ENCODE peak calls at places on chromosomes 7 and 10, in six cellular contexts. K, M, D, R, B and E are unnamed samples.

GRCh38 chr10:5873515-5873995 is 16.1 kb downstream of the ANKRD16 start:
- DNase-seq in K (peak), M (peak), D (peak), R (peak), B (peak), E (peak)

GRCh38 chr10:76298329-76298728 is 866.9 kb downstream of the LRMDA start:
- DNase-seq in K (no peak), M (no peak), D (no peak), R (no peak), B (no peak), E (no peak)

GRCh38 chr7:157994319-157994718 is 593.3 kb downstream of the PTPRN2 start:
- DNase-seq in K (no peak), M (no peak), D (no peak), R (no peak), B (no peak), E (no peak)

GRCh38 chr7:92765725-92766124 is 70.6 kb downstream of the CDK6 start:
- DNase-seq in K (no peak), M (peak), D (no peak), R (no peak), B (no peak), E (peak)

GRCh38 chr10:70805619-70806215 is 10.0 kb upstream of the SGPL1 start:
- DNase-seq in K (no peak), M (no peak), D (no peak), R (no peak), B (no peak), E (no peak)

GRCh38 chr10:6036861-6037321 is 25.3 kb downstream of the IL2RA start:
- DNase-seq in K (no peak), M (no peak), D (no peak), R (no peak), B (peak), E (no peak)

GRCh38 chr10:78780551-78780961 is 288.2 kb upstream of the ZMIZ1 start:
- DNase-seq in K (no peak), M (no peak), D (peak), R (no peak), B (no peak), E (no peak)

GRCh38 chr10:114779803-114780609 is 41.6 kb upstream of the FHIP2A start:
- DNase-seq in K (no peak), M (peak), D (no peak), R (no peak), B (no peak), E (no peak)

GRCh38 chr7:130719550-130719949 is 14.5 kb downstream of the KLF14 start:
- DNase-seq in K (no peak), M (no peak), D (no peak), R (no peak), B (no peak), E (no peak)

GRCh38 chr10:29714096-29714874 is 79.5 kb upstream of the SVIL start:
- DNase-seq in K (no peak), M (peak), D (peak), R (no peak), B (no peak), E (no peak)

GRCh38 chr7:142790565-142790964 is 19.8 kb downstream of the PRSS2 start:
- DNase-seq in K (no peak), M (no peak), D (no peak), R (no peak), B (no peak), E (no peak)

GRCh38 chr10:22573820-22574569 is 140.4 kb downstream of the PIP4K2A start:
- DNase-seq in K (peak), M (peak), D (no peak), R (no peak), B (peak), E (peak)

GRCh38 chr10:132224343-132225072 is 37.8 kb downstream of the DPYSL4 start:
- DNase-seq in K (no peak), M (no peak), D (no peak), R (no peak), B (no peak), E (no peak)

GRCh38 chr10:119896061-119896655 is 3.6 kb downstream of the SEC23IP start:
- DNase-seq in K (no peak), M (peak), D (no peak), R (no peak), B (no peak), E (peak)

DNA sequence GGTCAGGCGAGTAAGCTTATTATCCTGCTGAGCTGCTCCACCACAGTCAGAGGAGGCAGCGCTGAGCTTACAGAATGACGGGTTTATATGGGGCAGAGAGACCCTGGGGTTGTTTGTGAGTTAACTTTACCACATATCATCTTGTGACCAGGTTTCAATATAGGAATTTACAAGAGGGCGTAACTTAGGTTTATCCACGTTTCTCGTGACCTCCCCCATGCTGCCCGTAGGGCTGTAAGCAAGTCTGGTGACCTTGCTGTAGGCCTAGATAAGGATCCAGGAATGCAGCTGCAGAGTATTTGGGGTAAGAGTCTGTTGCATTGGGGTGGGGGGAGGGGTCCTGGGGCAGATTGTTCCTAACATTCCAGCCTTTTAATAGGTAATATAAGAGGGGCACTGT is 24.6 kb downstream of the SCIN start:
- DNase-seq in K (no peak), M (no peak), D (no peak), R (no peak), B (no peak), E (no peak)
- TF ChIP-seq CTCF in K (no peak), M (no peak), D (no peak), R (no peak), B (no peak), E (no peak)

DNA sequence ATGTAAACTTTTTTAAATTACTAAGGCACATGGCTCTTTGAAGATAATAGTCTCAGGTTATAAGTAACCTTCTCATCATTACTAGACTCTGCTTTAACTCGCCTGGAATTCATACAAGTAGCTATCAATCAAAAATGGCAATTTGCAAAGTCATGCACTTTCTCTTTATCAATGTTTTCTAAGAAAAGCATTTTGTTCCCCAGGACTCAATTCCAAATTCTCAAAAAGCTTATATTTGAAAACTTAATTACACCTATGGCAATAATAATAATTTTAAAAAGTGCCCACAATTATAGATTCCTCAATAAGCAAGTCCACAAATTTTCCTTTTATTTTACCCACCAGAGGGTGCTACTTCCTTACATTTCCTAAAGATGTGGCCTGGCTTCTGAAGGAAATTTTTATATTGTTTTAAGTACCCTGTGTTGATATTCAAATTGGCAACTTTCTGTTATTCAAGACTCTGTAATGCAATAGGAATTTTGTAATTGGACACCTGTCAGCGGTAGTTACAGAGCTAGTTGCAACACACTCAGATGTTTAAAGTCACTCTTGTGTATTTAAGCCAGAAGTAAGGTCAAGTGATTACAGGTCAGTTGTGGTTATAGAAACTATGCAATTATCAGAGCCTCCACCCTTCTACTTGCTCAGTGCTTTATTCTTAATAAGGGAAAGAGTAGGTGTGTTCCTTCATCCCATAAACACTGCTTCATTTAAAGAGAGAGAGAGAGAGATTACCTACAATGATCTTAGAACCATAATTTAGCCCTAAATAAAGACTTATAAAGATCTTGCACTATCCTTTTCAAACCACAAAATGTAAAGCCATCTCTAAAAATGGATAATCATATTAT is 47.1 kb upstream of the HYAL4 start:
- DNase-seq in K (peak), M (peak), D (no peak), R (peak), B (peak), E (peak)
- TF ChIP-seq CTCF in K (peak), M (peak), D (peak), R (peak), B (peak), E (peak)

GRCh38 chr10:48764486-48764885 is 79.8 kb downstream of the WDFY4 start:
- DNase-seq in K (no peak), M (no peak), D (no peak), R (no peak), B (no peak), E (no peak)

GRCh38 chr10:48763403-48763802 is 78.7 kb downstream of the WDFY4 start:
- DNase-seq in K (no peak), M (no peak), D (no peak), R (no peak), B (no peak), E (no peak)

GRCh38 chr10:48762104-48763042 is 77.7 kb downstream of the WDFY4 start:
- DNase-seq in K (no peak), M (no peak), D (no peak), R (no peak), B (no peak), E (no peak)

GRCh38 chr10:48765527-48765926 is 80.9 kb downstream of the WDFY4 start:
- DNase-seq in K (no peak), M (no peak), D (no peak), R (no peak), B (no peak), E (no peak)

GRCh38 chr10:48765039-48765438 is 80.4 kb downstream of the WDFY4 start:
- DNase-seq in K (no peak), M (no peak), D (no peak), R (peak), B (no peak), E (no peak)
- TF ChIP-seq CTCF in K (no peak), M (no peak), D (no peak), R (peak), B (peak), E (no peak)

GRCh38 chr7:42883950-42884349 is 27.9 kb downstream of the C7orf25 start:
- DNase-seq in K (no peak), M (peak), D (no peak), R (no peak), B (no peak), E (no peak)

GRCh38 chr7:42880392-42880791 is 31.5 kb downstream of the C7orf25 start:
- DNase-seq in K (no peak), M (no peak), D (no peak), R (no peak), B (no peak), E (no peak)

GRCh38 chr7:42886866-42887509 is 24.9 kb downstream of the C7orf25 start:
- DNase-seq in K (no peak), M (no peak), D (no peak), R (no peak), B (no peak), E (no peak)

DNA sequence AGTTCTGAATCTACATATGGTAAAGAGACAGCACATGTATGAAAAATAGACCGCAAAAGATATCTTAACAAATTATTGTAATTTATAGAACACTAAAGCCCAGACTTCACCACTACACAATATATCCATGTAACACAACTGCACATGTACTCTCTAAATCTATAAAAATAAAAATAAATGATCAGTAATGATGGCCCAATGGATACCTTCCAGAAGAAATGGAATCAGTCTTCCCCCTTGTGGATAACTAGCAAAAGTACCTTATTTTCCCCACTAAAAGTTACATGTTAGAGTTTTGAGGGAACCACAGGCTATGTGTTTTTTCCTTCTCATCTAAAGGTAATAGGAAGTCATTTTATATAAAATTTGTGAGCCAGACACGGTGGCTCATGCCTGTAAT is 25.7 kb downstream of the C7orf25 start:
- DNase-seq in K (no peak), M (peak), D (no peak), R (no peak), B (no peak), E (no peak)
- TF ChIP-seq CTCF in K (peak), M (peak), D (peak), R (no peak), B (peak), E (no peak)

GRCh38 chr10:92734288-92734687 is 44.5 kb downstream of the HHEX start:
- DNase-seq in K (no peak), M (no peak), D (no peak), R (no peak), B (no peak), E (no peak)
- TF ChIP-seq CTCF in K (no peak), M (no peak), D (no peak), R (no peak), B (no peak), E (no peak)

GRCh38 chr10:96714856-96715255 is 5.5 kb downstream of the PIK3AP1 start:
- DNase-seq in K (no peak), M (no peak), D (no peak), R (no peak), B (no peak), E (no peak)
- TF ChIP-seq CTCF in K (no peak), M (no peak), D (no peak), R (no peak), B (no peak), E (no peak)

GRCh38 chr10:129643266-129643665 is 176.2 kb downstream of the MGMT start:
- DNase-seq in K (no peak), M (no peak), D (no peak), R (no peak), B (no peak), E (no peak)

GRCh38 chr10:129645487-129645886 is 178.4 kb downstream of the MGMT start:
- DNase-seq in K (no peak), M (no peak), D (no peak), R (no peak), B (no peak), E (no peak)

GRCh38 chr10:129646921-129647320 is 179.9 kb downstream of the MGMT start:
- DNase-seq in K (no peak), M (no peak), D (no peak), R (no peak), B (no peak), E (no peak)

GRCh38 chr10:129648866-129649265 is 181.8 kb downstream of the MGMT start:
- DNase-seq in K (no peak), M (no peak), D (no peak), R (no peak), B (no peak), E (no peak)

DNA sequence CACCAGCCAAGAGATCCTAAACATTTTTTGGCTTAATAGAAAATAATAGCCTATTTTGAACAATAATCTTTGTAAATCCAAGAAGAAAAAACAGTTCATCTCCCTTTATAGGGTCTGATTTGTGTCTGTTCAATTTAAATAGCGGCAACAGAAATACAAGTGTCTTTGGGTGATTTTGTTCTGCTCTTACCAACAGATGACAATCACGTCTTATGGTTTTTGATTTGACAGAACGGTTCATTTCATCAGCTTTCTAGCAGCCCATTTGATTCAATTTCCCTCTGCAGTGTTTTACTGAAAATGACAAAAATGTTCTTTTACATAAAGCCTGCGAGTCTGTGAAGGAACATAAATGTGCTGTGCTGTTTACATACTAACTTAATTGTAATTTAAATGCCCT is 180.5 kb downstream of the MGMT start:
- DNase-seq in K (no peak), M (no peak), D (no peak), R (no peak), B (no peak), E (no peak)
- TF ChIP-seq CTCF in K (no peak), M (no peak), D (no peak), R (no peak), B (no peak), E (no peak)